ENCODE peak calls at places on chromosome 11, in six cellular contexts. P, K, A, R, Y and X are unnamed samples.
A peak's percentile ranks its signal among the peaks of the same experiment; 100 is the strongest.

GRCh38 chr11:59281177-59281576 is 68.5 kb upstream of the MPEG1 start:
- DNase-seq in P (no peak), K (no peak), A (no peak), R (no peak), Y (no peak), X (no peak)

GRCh38 chr11:116821050-116821918 is 1.8 kb downstream of the APOA4 start:
- DNase-seq in P (no peak), K (no peak), A (peak; percentile 31), R (no peak), Y (no peak), X (no peak)

GRCh38 chr11:88383446-88383845 is 45.9 kb upstream of the CTSC start:
- DNase-seq in P (peak; percentile 18), K (no peak), A (no peak), R (no peak), Y (no peak), X (no peak)

GRCh38 chr11:29484548-29484947 is 532.3 kb downstream of the KCNA4 start:
- DNase-seq in P (no peak), K (no peak), A (no peak), R (no peak), Y (no peak), X (no peak)

GRCh38 chr11:124627546-124627945 is 4.9 kb downstream of the TBRG1 start:
- DNase-seq in P (no peak), K (no peak), A (no peak), R (no peak), Y (no peak), X (no peak)

GRCh38 chr11:57499413-57499982 is 16.0 kb downstream of the SLC43A1 start:
- DNase-seq in P (peak; percentile 81), K (peak; percentile 97), A (peak; percentile 95), R (peak; percentile 90), Y (peak; percentile 81), X (peak; percentile 92)

GRCh38 chr11:518463-519202 is 11.6 kb upstream of the RNH1 start:
- DNase-seq in P (peak; percentile 91), K (peak; percentile 96), A (peak; percentile 81), R (peak; percentile 97), Y (peak; percentile 94), X (peak; percentile 95)

GRCh38 chr11:114307524-114308203 is 11.5 kb downstream of the NNMT start:
- DNase-seq in P (no peak), K (peak; percentile 81), A (no peak), R (no peak), Y (no peak), X (no peak)

GRCh38 chr11:104366321-104366734 is 202.4 kb upstream of the PDGFD start:
- DNase-seq in P (no peak), K (peak; percentile 52), A (no peak), R (no peak), Y (no peak), X (no peak)

GRCh38 chr11:74478877-74479276 is 11.5 kb upstream of the KCNE3 start:
- DNase-seq in P (no peak), K (no peak), A (no peak), R (no peak), Y (no peak), X (no peak)

GRCh38 chr11:71555508-71555907 is 7.3 kb downstream of the KRTAP5-9 start:
- DNase-seq in P (no peak), K (no peak), A (no peak), R (no peak), Y (no peak), X (no peak)

GRCh38 chr11:109027851-109028250 is 363.0 kb downstream of the DDX10 start:
- DNase-seq in P (no peak), K (no peak), A (no peak), R (no peak), Y (no peak), X (no peak)

GRCh38 chr11:76335827-76336226 is 45.1 kb downstream of the THAP12 start:
- DNase-seq in P (no peak), K (no peak), A (no peak), R (no peak), Y (no peak), X (no peak)

GRCh38 chr11:45816614-45817013 is 11.7 kb downstream of the SLC35C1 start:
- DNase-seq in P (no peak), K (no peak), A (no peak), R (no peak), Y (no peak), X (no peak)

GRCh38 chr11:76769645-76770586 is 13.2 kb upstream of the TSKU start:
- DNase-seq in P (no peak), K (peak; percentile 78), A (no peak), R (no peak), Y (no peak), X (no peak)

GRCh38 chr11:10355257-10355661 is 50.4 kb downstream of the ADM start:
- DNase-seq in P (no peak), K (no peak), A (no peak), R (no peak), Y (no peak), X (no peak)

GRCh38 chr11:92626624-92627023 is 342.8 kb upstream of the MTNR1B start:
- DNase-seq in P (no peak), K (no peak), A (no peak), R (no peak), Y (no peak), X (no peak)

GRCh38 chr11:17613428-17613962 is 66.4 kb downstream of the OTOG start:
- DNase-seq in P (no peak), K (no peak), A (no peak), R (no peak), Y (no peak), X (no peak)

GRCh38 chr11:118953265-118953664 is 2.8 kb upstream of the UPK2 start:
- DNase-seq in P (no peak), K (no peak), A (peak; percentile 87), R (no peak), Y (no peak), X (no peak)

GRCh38 chr11:10305964-10306918 is 1.4 kb downstream of the ADM start:
- DNase-seq in P (peak; percentile 40), K (no peak), A (no peak), R (peak; percentile 46), Y (peak; percentile 22), X (no peak)

GRCh38 chr11:114180301-114181055 is 115.7 kb upstream of the NNMT start:
- DNase-seq in P (no peak), K (peak; percentile 77), A (no peak), R (no peak), Y (no peak), X (no peak)

GRCh38 chr11:130897262-130898182 is 18.8 kb downstream of the SNX19 start:
- DNase-seq in P (no peak), K (peak; percentile 76), A (no peak), R (no peak), Y (no peak), X (no peak)

GRCh38 chr11:117912497-117912896 is 16.7 kb downstream of the TMPRSS13 start:
- DNase-seq in P (no peak), K (no peak), A (no peak), R (no peak), Y (no peak), X (no peak)

GRCh38 chr11:92204731-92205130 is 19.9 kb upstream of the FAT3 start:
- DNase-seq in P (no peak), K (no peak), A (no peak), R (no peak), Y (no peak), X (no peak)

GRCh38 chr11:89405629-89406028 is 85.5 kb downstream of the NOX4 start:
- DNase-seq in P (no peak), K (no peak), A (no peak), R (no peak), Y (no peak), X (no peak)

GRCh38 chr11:61567286-61568061 is 13.4 kb downstream of the SYT7 start:
- DNase-seq in P (peak; percentile 53), K (peak; percentile 86), A (no peak), R (peak; percentile 89), Y (peak; percentile 84), X (peak; percentile 89)

GRCh38 chr11:66864172-66864901 is 7.5 kb downstream of the LRFN4 start:
- DNase-seq in P (no peak), K (no peak), A (no peak), R (no peak), Y (no peak), X (no peak)

GRCh38 chr11:65571940-65572339 is 398 bp upstream of the FAM89B start:
- DNase-seq in P (no peak), K (no peak), A (no peak), R (no peak), Y (no peak), X (no peak)
- TF ChIP-seq CTCF in P (peak; percentile 9), K (peak; percentile 18), A (no peak), R (no peak), Y (peak; percentile 20), X (peak; percentile 19)

GRCh38 chr11:73218106-73218829 is at the start of gene P2RY2:
- DNase-seq in P (peak; percentile 46), K (peak; percentile 96), A (no peak), R (peak; percentile 72), Y (peak; percentile 58), X (peak; percentile 59)
- TF ChIP-seq CTCF in P (peak; percentile 28), K (peak; percentile 56), A (peak; percentile 38), R (peak; percentile 41), Y (peak; percentile 43), X (peak; percentile 57)

GRCh38 chr11:3808846-3809623 is 675 bp downstream of the PGAP2 start:
- DNase-seq in P (no peak), K (no peak), A (no peak), R (peak; percentile 86), Y (peak; percentile 78), X (peak; percentile 88)
- TF ChIP-seq CTCF in P (peak; percentile 65), K (peak; percentile 46), A (peak; percentile 28), R (peak; percentile 30), Y (peak; percentile 64), X (peak; percentile 75)

DNA sequence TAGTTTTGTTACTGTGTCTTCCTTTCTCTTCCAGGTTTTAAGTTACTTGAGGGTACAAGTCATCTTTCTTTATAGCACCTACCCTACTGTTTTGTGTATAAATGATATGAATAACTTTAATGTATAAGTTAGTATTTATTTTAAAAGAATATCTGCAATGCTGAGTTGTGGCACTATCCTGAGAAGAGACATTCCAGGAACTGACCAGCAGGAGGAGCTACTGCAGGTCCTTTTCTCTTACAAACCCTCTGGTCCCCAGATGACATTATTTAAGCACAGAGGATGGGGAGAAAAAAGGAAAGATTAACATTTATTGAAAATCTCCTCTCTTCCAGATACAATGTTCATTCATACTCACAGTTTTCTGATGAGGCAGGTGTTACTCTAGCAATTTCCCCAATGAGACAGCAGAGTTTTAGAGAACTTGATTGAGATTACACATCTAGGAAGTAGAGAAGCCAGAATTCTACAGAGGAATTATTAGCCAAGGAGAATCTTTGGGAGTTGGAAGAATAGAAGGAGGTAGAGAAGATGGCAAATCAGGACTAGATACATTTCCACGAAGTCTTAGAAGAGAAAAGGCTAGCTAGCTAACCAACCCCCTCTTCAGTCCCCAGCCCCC is 541.2 kb upstream of the API5 start:
- DNase-seq in P (no peak), K (no peak), A (no peak), R (peak; percentile 29), Y (peak; percentile 20), X (peak; percentile 28)
- TF ChIP-seq CTCF in P (peak; percentile 84), K (peak; percentile 62), A (peak; percentile 85), R (peak; percentile 33), Y (peak; percentile 69), X (peak; percentile 74)

GRCh38 chr11:15258433-15259350 is 144.0 kb downstream of the INSC start:
- DNase-seq in P (no peak), K (no peak), A (no peak), R (no peak), Y (no peak), X (no peak)
- TF ChIP-seq CTCF in P (no peak), K (peak; percentile 14), A (no peak), R (no peak), Y (no peak), X (no peak)